ENCODE peak calls at places on chromosomes 5 and 9, in seven cellular contexts. I is IMR-90, G is mesenchymal stem cell, E is neuronal stem cell, X is H9, V is mesendoderm, O is trophoblast cell. A is an unnamed sample.

GRCh38 chr9:88534456-88535225 is at the start of gene NXNL2:
- DNase-seq in I (peak; percentile 82), G (peak; percentile 91), E (peak; percentile 76), X (peak; percentile 93), V (peak; percentile 86), O (peak; percentile 76), A (no peak)

GRCh38 chr9:101323129-101323528 is 61.7 kb downstream of the BAAT start:
- DNase-seq in I (no peak), G (no peak), E (no peak), X (no peak), V (no peak), O (no peak), A (no peak)

GRCh38 chr5:66518753-66519152 is 77.4 kb upstream of the MAST4 start:
- DNase-seq in I (no peak), G (no peak), E (no peak), X (no peak), V (no peak), O (peak; percentile 90), A (no peak)

GRCh38 chr5:100424017-100424416 is 111.2 kb upstream of the FAM174A start:
- DNase-seq in I (peak; percentile 2), G (no peak), E (no peak), X (no peak), V (no peak), O (no peak), A (no peak)

GRCh38 chr5:90297045-90297764 is 112.4 kb downstream of the CETN3 start:
- DNase-seq in I (no peak), G (no peak), E (no peak), X (peak; percentile 37), V (peak; percentile 92), O (no peak), A (no peak)

GRCh38 chr5:60792438-60792837 is 51.6 kb downstream of the ELOVL7 start:
- DNase-seq in I (no peak), G (no peak), E (no peak), X (no peak), V (no peak), O (no peak), A (no peak)

GRCh38 chr5:55450050-55450765 is 84.6 kb downstream of the PLPP1 start:
- DNase-seq in I (peak; percentile 53), G (peak; percentile 38), E (no peak), X (no peak), V (no peak), O (no peak), A (no peak)

GRCh38 chr5:132094393-132095076 is 20.9 kb downstream of the CSF2 start:
- DNase-seq in I (peak; percentile 99), G (peak; percentile 97), E (no peak), X (peak; percentile 15), V (no peak), O (peak; percentile 90), A (no peak)

GRCh38 chr5:45336464-45336863 is 359.7 kb downstream of the HCN1 start:
- DNase-seq in I (no peak), G (no peak), E (no peak), X (no peak), V (no peak), O (no peak), A (no peak)
- H2BK5ac ChIP-seq in I (no peak overlapping the region), G (no peak overlapping the region), E (no peak overlapping the region), X (no peak overlapping the region), V (no peak overlapping the region), O (no peak overlapping the region), A (no peak overlapping the region)

GRCh38 chr9:86275962-86276361 is 6.4 kb downstream of the ISCA1 start:
- DNase-seq in I (no peak), G (peak; percentile 25), E (no peak), X (no peak), V (peak; percentile 22), O (no peak), A (no peak)

GRCh38 chr9:86279839-86280238 is 2.5 kb downstream of the ISCA1 start:
- DNase-seq in I (no peak), G (no peak), E (no peak), X (no peak), V (no peak), O (no peak), A (no peak)

GRCh38 chr9:86280580-86280979 is 1.8 kb downstream of the ISCA1 start:
- DNase-seq in I (no peak), G (no peak), E (no peak), X (no peak), V (no peak), O (no peak), A (no peak)

GRCh38 chr9:86274821-86275643 is 7.3 kb downstream of the ISCA1 start:
- DNase-seq in I (no peak), G (no peak), E (no peak), X (no peak), V (no peak), O (no peak), A (no peak)

DNA sequence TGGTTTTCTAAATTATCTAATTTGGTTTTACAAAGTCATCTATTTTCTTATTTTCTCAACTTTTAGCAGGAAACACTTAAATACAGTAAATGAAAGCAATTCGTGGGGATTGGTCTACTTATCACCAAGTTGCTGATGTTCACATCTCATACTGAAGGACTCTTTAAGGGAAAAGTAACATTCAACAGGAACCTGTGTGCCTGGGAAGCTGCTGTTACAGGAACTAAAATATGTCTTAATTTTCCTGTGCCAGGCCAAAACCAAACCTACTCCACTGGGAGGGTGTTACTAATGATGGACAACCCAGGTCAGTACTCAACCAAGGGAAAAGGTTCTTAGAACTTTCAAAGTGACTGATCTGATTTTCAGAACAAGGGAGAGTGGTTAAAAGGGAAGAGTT is 5.3 kb downstream of the ISCA1 start:
- DNase-seq in I (no peak), G (no peak), E (no peak), X (no peak), V (no peak), O (no peak), A (no peak)
- H2BK5ac ChIP-seq in I (no peak overlapping the region), G (no peak overlapping the region), E (no peak overlapping the region), X (no peak overlapping the region), V (no peak overlapping the region), O (no peak overlapping the region), A (no peak overlapping the region)

GRCh38 chr9:68802525-68803015 is 97.5 kb downstream of the PIP5K1B start:
- DNase-seq in I (no peak), G (no peak), E (no peak), X (no peak), V (no peak), O (no peak), A (no peak)

GRCh38 chr9:68804911-68805889 is 100.2 kb downstream of the PIP5K1B start:
- DNase-seq in I (no peak), G (no peak), E (no peak), X (no peak), V (no peak), O (no peak), A (no peak)

GRCh38 chr9:68805890-68806517 is 101.0 kb downstream of the PIP5K1B start:
- DNase-seq in I (no peak), G (no peak), E (no peak), X (no peak), V (no peak), O (no peak), A (no peak)

GRCh38 chr9:68808481-68808880 is 103.4 kb downstream of the PIP5K1B start:
- DNase-seq in I (no peak), G (no peak), E (no peak), X (no peak), V (no peak), O (no peak), A (no peak)
- H2BK5ac ChIP-seq in I (no peak overlapping the region), G (no peak overlapping the region), E (no peak overlapping the region), X (no peak overlapping the region), V (no peak overlapping the region), O (no peak overlapping the region), A (no peak overlapping the region)

DNA sequence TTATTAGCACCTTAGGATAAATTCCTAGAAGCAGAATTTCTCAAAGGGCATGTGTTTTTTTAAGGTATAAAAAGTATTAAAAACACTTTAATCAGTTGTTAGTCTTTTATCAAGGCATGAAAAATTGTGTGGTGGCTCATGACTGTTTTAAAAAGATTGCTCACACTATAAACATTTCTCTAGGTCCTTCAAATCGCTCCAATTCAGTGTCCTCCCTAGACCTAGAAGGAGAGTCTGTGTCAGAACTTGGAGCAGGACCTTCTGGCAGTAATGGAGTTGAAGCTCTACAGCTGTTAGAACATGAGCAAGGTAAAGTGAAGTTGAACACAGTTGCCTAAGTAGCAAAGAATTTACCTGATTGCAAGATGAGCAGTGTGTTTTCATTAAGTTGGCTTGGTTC is 62.0 kb downstream of the GAPVD1 start:
- DNase-seq in I (peak; percentile 75), G (no peak), E (no peak), X (no peak), V (no peak), O (no peak), A (no peak)
- H2BK5ac ChIP-seq in I (peak overlapping the region; percentile 36), G (no peak overlapping the region), E (no peak overlapping the region), X (no peak overlapping the region), V (no peak overlapping the region), O (no peak overlapping the region), A (no peak overlapping the region)

GRCh38 chr5:97471951-97472350 is 288.9 kb upstream of the RIOK2 start:
- DNase-seq in I (no peak), G (no peak), E (no peak), X (no peak), V (no peak), O (no peak), A (no peak)

GRCh38 chr5:97476852-97477534 is 293.9 kb upstream of the RIOK2 start:
- DNase-seq in I (no peak), G (no peak), E (no peak), X (no peak), V (no peak), O (no peak), A (no peak)

GRCh38 chr5:97480313-97480712 is 297.3 kb upstream of the RIOK2 start:
- DNase-seq in I (no peak), G (no peak), E (no peak), X (no peak), V (no peak), O (no peak), A (no peak)

GRCh38 chr5:97478513-97478912 is 295.5 kb upstream of the RIOK2 start:
- DNase-seq in I (no peak), G (peak; percentile 4), E (peak; percentile 54), X (no peak), V (no peak), O (no peak), A (no peak)

DNA sequence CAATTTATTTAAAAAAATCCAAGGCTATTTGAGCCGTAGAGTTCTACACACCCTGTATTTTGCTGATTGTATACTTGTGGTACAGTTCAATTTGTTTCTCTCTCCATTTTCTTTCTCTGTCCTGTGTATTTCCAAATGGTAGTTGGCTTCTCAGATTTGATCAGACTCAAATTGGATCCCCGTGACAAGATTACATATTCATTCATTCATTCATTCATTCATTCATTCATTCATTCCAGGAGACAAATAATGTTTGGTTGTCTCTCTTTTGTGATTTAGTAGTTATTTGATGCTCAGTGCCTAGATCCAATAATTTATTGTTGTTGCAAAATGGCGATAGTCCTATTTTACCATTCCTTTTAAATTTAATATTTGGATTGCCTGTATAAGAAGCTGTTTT is 292.8 kb upstream of the RIOK2 start:
- DNase-seq in I (no peak), G (no peak), E (no peak), X (no peak), V (no peak), O (no peak), A (no peak)
- H2BK5ac ChIP-seq in I (no peak overlapping the region), G (no peak overlapping the region), E (no peak overlapping the region), X (no peak overlapping the region), V (no peak overlapping the region), O (no peak overlapping the region), A (no peak overlapping the region)

GRCh38 chr5:10984021-10984420 is 223.0 kb upstream of the DAP start:
- DNase-seq in I (no peak), G (no peak), E (no peak), X (no peak), V (no peak), O (no peak), A (no peak)
- H2BK5ac ChIP-seq in I (no peak overlapping the region), G (no peak overlapping the region), E (no peak overlapping the region), X (no peak overlapping the region), V (no peak overlapping the region), O (no peak overlapping the region), A (no peak overlapping the region)

GRCh38 chr9:78073722-78074121 is 42.1 kb upstream of the GNAQ start:
- DNase-seq in I (no peak), G (no peak), E (no peak), X (no peak), V (no peak), O (no peak), A (no peak)
- H2BK5ac ChIP-seq in I (no peak overlapping the region), G (no peak overlapping the region), E (no peak overlapping the region), X (no peak overlapping the region), V (no peak overlapping the region), O (no peak overlapping the region), A (no peak overlapping the region)